ENCODE peak calls at places on chromosomes 3 and 15, in seven cellular contexts. J, K, G, P, L, X and Y are unnamed samples.

GRCh38 chr15:48089664-48090063 is 31.1 kb upstream of the SLC24A5 start:
- DNase-seq in G (no peak), L (no peak), J (no peak), X (no peak), K (no peak), P (no peak), Y (no peak)

GRCh38 chr3:121883507-121883906 is 10.7 kb upstream of the SLC15A2 start:
- DNase-seq in P (peak; percentile 68), G (no peak), J (peak; percentile 43), L (no peak), K (peak; percentile 27), X (no peak), Y (no peak)

GRCh38 chr3:142568393-142569017 is 10.0 kb downstream of the ATR start:
- DNase-seq in J (no peak), K (no peak), L (no peak), G (no peak), P (no peak), X (no peak), Y (no peak)

GRCh38 chr3:67605377-67605776 is 49.0 kb downstream of the SUCLG2 start:
- DNase-seq in G (peak; percentile 7), P (peak; percentile 87), K (peak; percentile 75), L (no peak), X (no peak), J (peak; percentile 86), Y (no peak)

GRCh38 chr3:190673157-190673556 is 159.3 kb downstream of the IL1RAP start:
- DNase-seq in J (peak; percentile 46), P (peak; percentile 25), G (no peak), X (no peak), K (no peak), L (no peak), Y (no peak)

GRCh38 chr3:124200336-124200901 is 208.5 kb upstream of the ROPN1 start:
- DNase-seq in J (peak; percentile 25), K (peak; percentile 2), X (no peak), L (no peak), G (no peak), P (no peak), Y (no peak)

GRCh38 chr3:481680-482079 is 285.1 kb downstream of the CHL1 start:
- DNase-seq in P (peak; percentile 11), G (no peak), X (no peak), K (peak; percentile 3), L (no peak), J (peak; percentile 4), Y (no peak)

GRCh38 chr3:161069441-161070251 is 35.5 kb downstream of the B3GALNT1 start:
- DNase-seq in G (no peak), X (no peak), J (peak; percentile 81), L (no peak), P (peak; percentile 57), K (peak; percentile 84), Y (no peak)

GRCh38 chr3:172203522-172204258 is 164.3 kb downstream of the FNDC3B start:
- DNase-seq in G (no peak), P (peak; percentile 50), L (no peak), X (no peak), J (no peak), K (no peak), Y (no peak)

GRCh38 chr3:178500631-178501030 is 35.6 kb upstream of the KCNMB2 start:
- DNase-seq in X (no peak), J (no peak), K (no peak), P (no peak), L (no peak), G (no peak), Y (no peak)

GRCh38 chr3:33911525-33912322 is 113.3 kb downstream of the PDCD6IP start:
- DNase-seq in P (peak; percentile 78), J (peak; percentile 69), X (no peak), K (peak; percentile 12), G (no peak), L (no peak), Y (no peak)

GRCh38 chr3:139304383-139304782 is 39.4 kb upstream of the MRPS22 start:
- DNase-seq in J (peak; percentile 30), X (no peak), L (no peak), K (no peak), P (peak; percentile 26), G (no peak), Y (no peak)

GRCh38 chr15:91061997-91062396 is 38.1 kb upstream of the SV2B start:
- DNase-seq in X (no peak), J (no peak), L (no peak), K (no peak), G (no peak), P (no peak), Y (no peak)

GRCh38 chr3:15339786-15340215 is 7.4 kb upstream of the SH3BP5 start:
- DNase-seq in K (peak; percentile 53), L (no peak), P (peak; percentile 73), X (no peak), G (no peak), J (peak; percentile 70), Y (no peak)

GRCh38 chr3:126051741-126052140 is 32.2 kb downstream of the SLC41A3 start:
- DNase-seq in X (no peak), P (no peak), L (no peak), K (no peak), J (peak; percentile 29), G (no peak), Y (no peak)

GRCh38 chr3:53694648-53695356 is 151.4 kb downstream of the CHDH start:
- DNase-seq in P (no peak), K (no peak), J (no peak), X (no peak), G (no peak), L (no peak), Y (no peak)

GRCh38 chr15:99211926-99212325 is 37.5 kb downstream of the TTC23 start:
- DNase-seq in X (no peak), P (peak; percentile 21), K (peak; percentile 32), L (no peak), G (no peak), J (peak; percentile 61), Y (no peak)

GRCh38 chr3:79066481-79066880 is 701.3 kb downstream of the ROBO1 start:
- DNase-seq in J (no peak), L (no peak), K (no peak), X (no peak), P (no peak), G (no peak), Y (no peak)

GRCh38 chr15:39830166-39830565 is 47.5 kb upstream of the FSIP1 start:
- DNase-seq in K (no peak), L (no peak), X (no peak), P (no peak), G (no peak), J (no peak), Y (no peak)

GRCh38 chr15:26013946-26014345 is 150.8 kb upstream of the ATP10A start:
- DNase-seq in X (no peak), K (no peak), G (no peak), P (no peak), J (no peak), L (no peak), Y (no peak)

GRCh38 chr3:156098437-156099035 is 21.8 kb upstream of the KCNAB1 start:
- DNase-seq in J (no peak), X (no peak), P (no peak), L (no peak), K (no peak), G (no peak), Y (no peak)

GRCh38 chr15:24943361-24943760 is 11.4 kb upstream of the SNRPN start:
- DNase-seq in P (no peak), G (no peak), X (no peak), J (no peak), L (no peak), K (no peak), Y (no peak)

GRCh38 chr3:85571835-85572234 is 613.0 kb downstream of the CADM2 start:
- DNase-seq in J (peak; percentile 67), X (no peak), K (peak; percentile 59), P (peak; percentile 68), G (no peak), L (no peak), Y (no peak)

GRCh38 chr3:72336821-72337479 is 511.3 kb downstream of the SHQ1 start:
- DNase-seq in G (no peak), P (peak; percentile 90), L (no peak), J (peak; percentile 89), K (peak; percentile 95), X (no peak), Y (no peak)

GRCh38 chr3:189799366-189799765 is 168.2 kb downstream of the TP63 start:
- DNase-seq in K (no peak), L (no peak), X (no peak), G (no peak), P (no peak), J (no peak), Y (no peak)

GRCh38 chr3:32862247-32863013 is 44.6 kb downstream of the TRIM71 start:
- DNase-seq in G (no peak), X (no peak), J (no peak), P (no peak), K (no peak), L (no peak), Y (no peak)

GRCh38 chr15:75167588-75168076 is 34.0 kb upstream of the C15orf39 start:
- DNase-seq in L (no peak), P (peak; percentile 70), K (peak; percentile 70), J (peak; percentile 88), G (no peak), X (no peak), Y (no peak)

GRCh38 chr3:142086581-142087090 is 62.7 kb downstream of the TFDP2 start:
- DNase-seq in P (no peak), G (no peak), X (no peak), J (no peak), L (no peak), K (no peak), Y (no peak)

GRCh38 chr3:51704511-51704950 is 2.3 kb upstream of the GRM2 start:
- DNase-seq in G (no peak), L (no peak), P (no peak), J (no peak), K (no peak), X (no peak), Y (no peak)

GRCh38 chr3:98657429-98657828 is 64.0 kb upstream of the CPOX start:
- DNase-seq in X (peak; percentile 36), P (peak; percentile 1), L (peak; percentile 16), J (peak; percentile 7), G (peak; percentile 7), K (no peak), Y (peak; percentile 3)

GRCh38 chr3:149765762-149766334 is 13.6 kb upstream of the COMMD2 start:
- DNase-seq in L (peak; percentile 4), K (peak; percentile 67), X (no peak), J (peak; percentile 62), G (no peak), P (peak; percentile 78), Y (no peak)